ENCODE peak calls at places on chromosomes 12 and 14, in four cellular contexts. A is kidney epithelial cell, F is endothelial cell, G is thyroid gland. R is an unnamed sample.
A peak's percentile ranks its signal among the peaks of the same experiment; 100 is the strongest.

GRCh38 chr14:102479777-102480176 is 29.8 kb downstream of the ANKRD9 start:
- DNase-seq in F (no peak), G (peak; percentile 92), A (no peak), R (no peak)

GRCh38 chr12:90149453-90149852 is 440.8 kb upstream of the ATP2B1 start:
- DNase-seq in A (no peak), F (no peak), G (no peak), R (no peak)

GRCh38 chr12:7150356-7150755 is 20.2 kb downstream of the CLSTN3 start:
- DNase-seq in G (no peak), F (no peak), A (no peak), R (no peak)

GRCh38 chr14:69708586-69709169 is 58.3 kb upstream of the SRSF5 start:
- DNase-seq in A (no peak), F (no peak), G (no peak), R (no peak)

GRCh38 chr12:76874027-76874426 is 4.8 kb downstream of the CSRP2 start:
- DNase-seq in F (no peak), A (no peak), G (no peak), R (no peak)

GRCh38 chr14:65431951-65432350 is 19.4 kb downstream of the FUT8 start:
- DNase-seq in F (no peak), G (no peak), A (no peak), R (no peak)

GRCh38 chr14:66405158-66405557 is 81.0 kb upstream of the CCDC196 start:
- DNase-seq in A (peak; percentile 37), G (no peak), F (no peak), R (no peak)

GRCh38 chr14:73633517-73634332 is 11.1 kb upstream of the DNAL1 start:
- DNase-seq in A (peak; percentile 23), F (peak; percentile 59), G (peak; percentile 70), R (peak; percentile 41)

GRCh38 chr12:53999596-54000104 is 311 bp upstream of the HOXC9 start:
- DNase-seq in A (no peak), G (no peak), F (no peak), R (no peak)

GRCh38 chr14:99238234-99238633 is 33.8 kb downstream of the BCL11B start:
- DNase-seq in F (no peak), G (no peak), A (no peak), R (no peak)

GRCh38 chr12:10457760-10458159 is 4.6 kb upstream of the KLRC1 start:
- DNase-seq in F (no peak), G (no peak), A (no peak), R (no peak)

GRCh38 chr14:95432152-95433093 is 84.0 kb downstream of the SYNE3 start:
- DNase-seq in F (peak; percentile 78), A (no peak), G (peak; percentile 59), R (no peak)

GRCh38 chr12:65988596-65988995 is 142.0 kb downstream of the LLPH start:
- DNase-seq in F (no peak), G (no peak), A (no peak), R (no peak)

GRCh38 chr12:54603872-54604271 is 15.4 kb upstream of the PPP1R1A start:
- DNase-seq in F (no peak), A (no peak), G (no peak), R (no peak)

GRCh38 chr14:91113829-91114078 is at the start of gene DGLUCY:
- DNase-seq in F (no peak), A (no peak), G (peak; percentile 83), R (no peak)

GRCh38 chr12:15827136-15827535 is 37.9 kb upstream of the EPS8 start:
- DNase-seq in G (no peak), A (no peak), F (no peak), R (no peak)

GRCh38 chr14:54782803-54783659 is 119.6 kb downstream of the GCH1 start:
- DNase-seq in G (no peak), F (peak; percentile 31), A (no peak), R (no peak)

GRCh38 chr12:19199322-19199721 is 69.8 kb downstream of the PLEKHA5 start:
- DNase-seq in G (no peak), A (no peak), F (no peak), R (no peak)

GRCh38 chr12:47758834-47759690 is at the start of gene RAPGEF3:
- DNase-seq in F (peak; percentile 85), G (peak; percentile 96), A (no peak), R (peak; percentile 62)

GRCh38 chr12:128267246-128267622 is 264 bp downstream of the TMEM132C start:
- DNase-seq in G (no peak), F (no peak), A (no peak), R (no peak)

GRCh38 chr12:132838464-132839080 is 9.9 kb upstream of the GOLGA3 start:
- DNase-seq in G (no peak), A (no peak), F (no peak), R (no peak)

GRCh38 chr14:91310620-91311283 is 66.2 kb upstream of the GPR68 start:
- DNase-seq in F (no peak), G (no peak), A (no peak), R (peak; percentile 37)

GRCh38 chr14:51482112-51482511 is 169.6 kb upstream of the FRMD6 start:
- DNase-seq in F (no peak), G (no peak), A (no peak), R (no peak)

GRCh38 chr14:73105050-73105449 is 31.3 kb upstream of the PSEN1 start:
- DNase-seq in G (no peak), A (no peak), F (no peak), R (no peak)

GRCh38 chr14:94936411-94936892 is 166.5 kb upstream of the GSC start:
- DNase-seq in A (no peak), F (no peak), G (peak; percentile 88), R (no peak)

GRCh38 chr14:100025111-100025510 is 40.1 kb upstream of the EVL start:
- DNase-seq in F (peak; percentile 34), A (no peak), G (no peak), R (no peak)

GRCh38 chr14:29463727-29464370 is 463.8 kb downstream of the PRKD1 start:
- DNase-seq in F (no peak), A (no peak), G (no peak), R (no peak)

GRCh38 chr12:6476496-6476895 is 6.0 kb upstream of the VAMP1 start:
- DNase-seq in F (no peak), A (no peak), G (no peak), R (no peak)

GRCh38 chr14:91311284-91311662 is 66.8 kb upstream of the GPR68 start:
- DNase-seq in A (no peak), F (no peak), G (no peak), R (peak; percentile 43)

GRCh38 chr12:116015525-116015924 is 262.0 kb downstream of the MED13L start:
- DNase-seq in A (no peak), G (no peak), F (no peak), R (no peak)

GRCh38 chr12:68334136-68334535 is 2.0 kb upstream of the MDM1 start:
- DNase-seq in F (no peak), A (no peak), G (no peak), R (no peak)

GRCh38 chr12:10272466-10272865 is 35.2 kb upstream of the KLRD1 start:
- DNase-seq in G (no peak), F (no peak), A (no peak), R (no peak)

GRCh38 chr14:88039197-88039596 is 34.3 kb downstream of the GPR65 start:
- DNase-seq in G (no peak), A (no peak), F (no peak), R (no peak)

GRCh38 chr14:49986344-49987014 is 93.6 kb downstream of the ARF6 start:
- DNase-seq in A (no peak), G (no peak), F (no peak), R (no peak)

GRCh38 chr14:77950371-77950770 is 150.5 kb downstream of the ADCK1 start:
- DNase-seq in F (no peak), A (no peak), G (peak; percentile 43), R (no peak)

GRCh38 chr12:6197996-6198395 is 2.2 kb upstream of the CD9 start:
- DNase-seq in F (no peak), A (no peak), G (no peak), R (no peak)

GRCh38 chr14:36505892-36506731 is 13.9 kb downstream of the NKX2-1 start:
- DNase-seq in G (peak; percentile 74), F (no peak), A (no peak), R (no peak)

GRCh38 chr12:92912052-92912451 is 17.0 kb downstream of the EEA1 start:
- DNase-seq in F (no peak), A (no peak), G (no peak), R (no peak)

GRCh38 chr12:57591567-57592325 is 754 bp downstream of the PIP4K2C start:
- DNase-seq in F (peak; percentile 33), G (peak; percentile 41), A (no peak), R (no peak)

R was measured in T-helper 9 cell.